ENCODE peak calls at places on chromosomes 6 and 20, in five cellular contexts. One of them, this sample, is unnamed.

GRCh38 chr6:48567016-48567415 is 456.0 kb upstream of the PTCHD4 start:
- DNase-seq in neuronal stem cell: peak; percentile 30
- DNase-seq in IMR-90: no peak
- DNase-seq in H1: no peak
- DNase-seq in H9: no peak
- DNase-seq in this sample: no peak

GRCh38 chr6:27617700-27618689 is 145.1 kb upstream of the ZNF184 start:
- DNase-seq in H1: no peak
- DNase-seq in H9: peak; percentile 61
- DNase-seq in neuronal stem cell: no peak
- DNase-seq in IMR-90: peak; percentile 9
- DNase-seq in this sample: peak; percentile 24

GRCh38 chr20:39660251-39660650 is 698.1 kb downstream of the DHX35 start:
- DNase-seq in H1: no peak
- DNase-seq in neuronal stem cell: no peak
- DNase-seq in IMR-90: no peak
- DNase-seq in H9: no peak
- DNase-seq in this sample: no peak

GRCh38 chr6:27757307-27757706 is 154.9 kb downstream of the OR2B2 start:
- DNase-seq in neuronal stem cell: no peak
- DNase-seq in H9: peak; percentile 73
- DNase-seq in IMR-90: no peak
- DNase-seq in H1: no peak
- DNase-seq in this sample: peak; percentile 61

GRCh38 chr20:1860446-1860845 is 34.8 kb upstream of the SIRPA start:
- DNase-seq in H1: no peak
- DNase-seq in neuronal stem cell: no peak
- DNase-seq in H9: no peak
- DNase-seq in IMR-90: peak; percentile 74
- DNase-seq in this sample: no peak

GRCh38 chr6:152984387-152984872 is 1.6 kb upstream of the FBXO5 start:
- DNase-seq in neuronal stem cell: no peak
- DNase-seq in H9: no peak
- DNase-seq in IMR-90: no peak
- DNase-seq in H1: no peak
- DNase-seq in this sample: no peak

GRCh38 chr20:44714701-44715494 is at the start of gene CCN5:
- DNase-seq in neuronal stem cell: no peak
- DNase-seq in H9: no peak
- DNase-seq in IMR-90: peak; percentile 64
- DNase-seq in H1: no peak
- DNase-seq in this sample: no peak

GRCh38 chr20:48921883-48922867 is 664 bp downstream of the ARFGEF2 start:
- DNase-seq in H1: no peak
- DNase-seq in IMR-90: peak; percentile 34
- DNase-seq in H9: no peak
- DNase-seq in neuronal stem cell: no peak
- DNase-seq in this sample: peak; percentile 57

GRCh38 chr20:137668-138131 is 4.7 kb upstream of the DEFB126 start:
- DNase-seq in H9: no peak
- DNase-seq in neuronal stem cell: no peak
- DNase-seq in H1: no peak
- DNase-seq in IMR-90: no peak
- DNase-seq in this sample: no peak

GRCh38 chr6:138004423-138005287 is 102.6 kb downstream of the PERP start:
- DNase-seq in IMR-90: peak; percentile 41
- DNase-seq in neuronal stem cell: no peak
- DNase-seq in H1: no peak
- DNase-seq in H9: no peak
- DNase-seq in this sample: peak; percentile 18

GRCh38 chr6:43277083-43277642 is 20.9 kb upstream of the SLC22A7 start:
- DNase-seq in H9: no peak
- DNase-seq in H1: no peak
- DNase-seq in neuronal stem cell: no peak
- DNase-seq in IMR-90: no peak
- DNase-seq in this sample: no peak

GRCh38 chr20:48754269-48754668 is 73.5 kb downstream of the PREX1 start:
- DNase-seq in H9: no peak
- DNase-seq in H1: no peak
- DNase-seq in neuronal stem cell: no peak
- DNase-seq in IMR-90: no peak
- DNase-seq in this sample: no peak

GRCh38 chr6:109010703-109011102 is 83.9 kb downstream of the SESN1 start:
- DNase-seq in H1: no peak
- DNase-seq in neuronal stem cell: no peak
- DNase-seq in IMR-90: no peak
- DNase-seq in H9: no peak
- DNase-seq in this sample: no peak

GRCh38 chr6:17820055-17820454 is 113.3 kb upstream of the NUP153 start:
- DNase-seq in H9: peak; percentile 47
- DNase-seq in H1: no peak
- DNase-seq in neuronal stem cell: no peak
- DNase-seq in IMR-90: peak; percentile 15
- DNase-seq in this sample: no peak

GRCh38 chr20:6164421-6165341 is 41.9 kb upstream of the FERMT1 start:
- DNase-seq in H1: no peak
- DNase-seq in H9: no peak
- DNase-seq in IMR-90: no peak
- DNase-seq in neuronal stem cell: no peak
- DNase-seq in this sample: peak; percentile 22

GRCh38 chr20:14142171-14142570 is 146.9 kb downstream of the MACROD2 start:
- DNase-seq in H1: peak; percentile 46
- DNase-seq in IMR-90: peak; percentile 19
- DNase-seq in neuronal stem cell: peak; percentile 72
- DNase-seq in H9: peak; percentile 84
- DNase-seq in this sample: peak; percentile 82

GRCh38 chr6:35161776-35162607 is 20.9 kb upstream of the TCP11 start:
- DNase-seq in IMR-90: no peak
- DNase-seq in H9: no peak
- DNase-seq in H1: no peak
- DNase-seq in neuronal stem cell: no peak
- DNase-seq in this sample: no peak

GRCh38 chr6:78505178-78505577 is 362.2 kb upstream of the IRAK1BP1 start:
- DNase-seq in H9: no peak
- DNase-seq in IMR-90: no peak
- DNase-seq in neuronal stem cell: no peak
- DNase-seq in H1: no peak
- DNase-seq in this sample: no peak

GRCh38 chr20:5845686-5846651 is 95.8 kb downstream of the SHLD1 start:
- DNase-seq in H9: no peak
- DNase-seq in H1: no peak
- DNase-seq in IMR-90: peak; percentile 45
- DNase-seq in neuronal stem cell: no peak
- DNase-seq in this sample: no peak

GRCh38 chr6:108737594-108738546 is 110.4 kb upstream of the ARMC2 start:
- DNase-seq in neuronal stem cell: no peak
- DNase-seq in IMR-90: peak; percentile 99
- DNase-seq in H1: no peak
- DNase-seq in H9: no peak
- DNase-seq in this sample: peak; percentile 98

GRCh38 chr6:104599821-104600658 is 259.7 kb downstream of the HACE1 start:
- DNase-seq in IMR-90: no peak
- DNase-seq in H9: no peak
- DNase-seq in H1: no peak
- DNase-seq in neuronal stem cell: no peak
- DNase-seq in this sample: no peak

GRCh38 chr6:136822051-136822378 is 377 bp upstream of the PEX7 start:
- DNase-seq in H1: no peak
- DNase-seq in IMR-90: peak; percentile 62
- DNase-seq in H9: peak; percentile 30
- DNase-seq in neuronal stem cell: no peak
- DNase-seq in this sample: no peak

GRCh38 chr6:136158971-136159370 is 91.1 kb downstream of the MTFR2 start:
- DNase-seq in neuronal stem cell: no peak
- DNase-seq in H9: no peak
- DNase-seq in H1: no peak
- DNase-seq in IMR-90: no peak
- DNase-seq in this sample: no peak

GRCh38 chr6:38708483-38708882 is 5.5 kb upstream of the GLO1 start:
- DNase-seq in neuronal stem cell: no peak
- DNase-seq in IMR-90: no peak
- DNase-seq in H9: no peak
- DNase-seq in H1: no peak
- DNase-seq in this sample: no peak

GRCh38 chr6:113182370-113183141 is 674.6 kb upstream of the MARCKS start:
- DNase-seq in H9: no peak
- DNase-seq in neuronal stem cell: no peak
- DNase-seq in H1: no peak
- DNase-seq in IMR-90: peak; percentile 83
- DNase-seq in this sample: no peak

GRCh38 chr6:75458895-75459294 is 34.7 kb downstream of the FILIP1 start:
- DNase-seq in IMR-90: peak; percentile 71
- DNase-seq in H1: no peak
- DNase-seq in neuronal stem cell: no peak
- DNase-seq in H9: no peak
- DNase-seq in this sample: no peak

GRCh38 chr6:83884523-83884922 is 25.0 kb downstream of the CYB5R4 start:
- DNase-seq in H1: no peak
- DNase-seq in IMR-90: peak; percentile 58
- DNase-seq in neuronal stem cell: peak; percentile 21
- DNase-seq in H9: no peak
- DNase-seq in this sample: no peak

GRCh38 chr20:10462516-10462915 is 27.4 kb downstream of the SLX4IP start:
- DNase-seq in H1: no peak
- DNase-seq in IMR-90: no peak
- DNase-seq in neuronal stem cell: no peak
- DNase-seq in H9: no peak
- DNase-seq in this sample: no peak

GRCh38 chr6:30720738-30721197 is 616 bp downstream of the TUBB start:
- DNase-seq in H1: no peak
- DNase-seq in neuronal stem cell: no peak
- DNase-seq in H9: peak; percentile 59
- DNase-seq in IMR-90: peak; percentile 32
- DNase-seq in this sample: peak; percentile 26

GRCh38 chr6:157831018-157831369 is 7.9 kb downstream of the SNX9 start:
- DNase-seq in H9: no peak
- DNase-seq in IMR-90: no peak
- DNase-seq in H1: no peak
- DNase-seq in neuronal stem cell: no peak
- DNase-seq in this sample: no peak

GRCh38 chr6:71072508-71072907 is 115.6 kb upstream of the B3GAT2 start:
- DNase-seq in H9: no peak
- DNase-seq in neuronal stem cell: peak; percentile 11
- DNase-seq in H1: no peak
- DNase-seq in IMR-90: peak; percentile 11
- DNase-seq in this sample: no peak

GRCh38 chr20:57596998-57597939 is 23.0 kb downstream of the ZBP1 start:
- DNase-seq in IMR-90: peak; percentile 17
- DNase-seq in H9: peak; percentile 75
- DNase-seq in neuronal stem cell: peak; percentile 61
- DNase-seq in H1: no peak
- DNase-seq in this sample: peak; percentile 31

GRCh38 chr6:79546186-79546585 is 9.0 kb upstream of the LCA5 start:
- DNase-seq in IMR-90: peak; percentile 46
- DNase-seq in H9: no peak
- DNase-seq in neuronal stem cell: no peak
- DNase-seq in H1: no peak
- DNase-seq in this sample: no peak

GRCh38 chr6:85592044-85592443 is 1.6 kb downstream of the SNX14 start:
- DNase-seq in H9: no peak
- DNase-seq in neuronal stem cell: no peak
- DNase-seq in IMR-90: no peak
- DNase-seq in H1: no peak
- DNase-seq in this sample: peak; percentile 49

GRCh38 chr6:85593438-85594196 is at the start of gene SNX14:
- DNase-seq in IMR-90: peak; percentile 94
- DNase-seq in H1: peak; percentile 50
- DNase-seq in neuronal stem cell: peak; percentile 77
- DNase-seq in H9: peak; percentile 82
- DNase-seq in this sample: peak; percentile 96

GRCh38 chr6:85591207-85591606 is 2.5 kb downstream of the SNX14 start:
- DNase-seq in IMR-90: no peak
- DNase-seq in neuronal stem cell: no peak
- DNase-seq in H9: no peak
- DNase-seq in H1: no peak
- DNase-seq in this sample: no peak

GRCh38 chr6:85594197-85594930 is 706 bp upstream of the SNX14 start:
- DNase-seq in neuronal stem cell: no peak
- DNase-seq in IMR-90: peak; percentile 30
- DNase-seq in H9: no peak
- DNase-seq in H1: no peak
- DNase-seq in this sample: peak; percentile 41
- H2BK120ac ChIP-seq in neuronal stem cell: no peak overlapping the region
- H2BK120ac ChIP-seq in IMR-90: peak overlapping the region; percentile 65
- H2BK120ac ChIP-seq in H9: no peak overlapping the region
- H2BK120ac ChIP-seq in H1: no peak overlapping the region
- H2BK120ac ChIP-seq in this sample: peak overlapping the region; percentile 50

DNA sequence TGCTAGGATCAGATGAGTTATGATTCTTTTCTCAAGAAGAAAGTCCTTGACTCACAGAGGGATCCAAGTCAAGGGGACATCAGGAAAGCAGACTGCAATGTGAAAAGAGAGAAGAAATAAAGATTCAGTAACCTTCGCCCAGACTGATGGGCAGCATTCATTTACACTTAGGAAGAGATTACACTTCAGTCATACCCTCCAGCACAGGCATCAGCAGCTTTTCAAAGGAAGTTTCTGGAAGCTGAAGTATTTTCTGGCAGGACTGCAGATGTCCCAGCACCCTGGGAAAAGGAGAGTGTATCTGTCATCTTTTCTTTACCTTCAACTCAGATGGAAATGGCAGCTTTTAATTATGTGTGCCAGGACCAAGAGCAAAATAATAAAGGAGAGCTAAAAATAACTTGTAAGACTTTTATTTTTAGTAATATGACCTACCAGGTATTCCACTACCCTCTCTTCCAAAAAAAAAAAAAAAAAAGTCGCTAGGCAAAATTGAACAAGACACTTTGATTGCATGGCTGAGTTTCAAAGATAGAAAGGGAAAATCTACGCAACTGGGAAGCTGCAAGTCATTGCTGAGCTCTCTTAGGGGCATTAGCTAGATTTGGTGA is 712.1 kb downstream of the EPM2A start:
- DNase-seq in IMR-90: no peak
- DNase-seq in H9: no peak
- DNase-seq in neuronal stem cell: no peak
- DNase-seq in H1: no peak
- DNase-seq in this sample: no peak
- H2BK120ac ChIP-seq in IMR-90: no peak overlapping the region
- H2BK120ac ChIP-seq in H9: no peak overlapping the region
- H2BK120ac ChIP-seq in neuronal stem cell: no peak overlapping the region
- H2BK120ac ChIP-seq in H1: no peak overlapping the region
- H2BK120ac ChIP-seq in this sample: no peak overlapping the region

GRCh38 chr6:73520688-73521350 is at the start of gene EEF1A1:
- DNase-seq in H9: peak; percentile 99
- DNase-seq in IMR-90: peak; percentile 100
- DNase-seq in H1: peak; percentile 99
- DNase-seq in neuronal stem cell: peak; percentile 99
- DNase-seq in this sample: peak; percentile 100
- H2BK120ac ChIP-seq in H9: peak within 1 kb of the TSS; percentile 56
- H2BK120ac ChIP-seq in IMR-90: peak within 1 kb of the TSS; percentile 79
- H2BK120ac ChIP-seq in H1: peak within 1 kb of the TSS; percentile 88
- H2BK120ac ChIP-seq in neuronal stem cell: peak within 1 kb of the TSS; percentile 96
- H2BK120ac ChIP-seq in this sample: peak within 1 kb of the TSS; percentile 78

DNA sequence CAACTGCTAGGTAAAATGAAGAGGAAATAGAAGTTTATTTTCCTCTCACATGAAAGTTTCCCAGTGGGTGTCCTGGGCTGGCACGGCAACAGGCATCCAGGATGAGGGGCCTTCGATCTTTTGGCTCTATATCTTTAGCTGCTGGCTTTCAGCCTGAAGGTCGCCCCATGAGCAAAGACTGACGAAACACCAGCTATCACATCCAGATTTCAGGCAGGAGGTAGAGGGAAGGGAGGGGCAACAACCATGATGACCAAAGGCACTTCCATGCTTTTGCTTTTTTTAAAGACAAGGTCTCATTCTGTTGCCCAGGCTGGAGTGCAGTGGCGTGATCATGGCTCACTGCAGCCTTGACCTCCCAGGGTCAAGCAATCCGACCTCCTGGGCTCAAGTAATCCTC is 387.9 kb downstream of the RNGTT start:
- DNase-seq in H9: no peak
- DNase-seq in neuronal stem cell: no peak
- DNase-seq in H1: no peak
- DNase-seq in IMR-90: no peak
- DNase-seq in this sample: no peak
- H2BK120ac ChIP-seq in H9: no peak overlapping the region
- H2BK120ac ChIP-seq in neuronal stem cell: no peak overlapping the region
- H2BK120ac ChIP-seq in H1: no peak overlapping the region
- H2BK120ac ChIP-seq in IMR-90: no peak overlapping the region
- H2BK120ac ChIP-seq in this sample: no peak overlapping the region

This sample was measured in trophoblast cell.